ENCODE peak calls at places on chromosome 10, in seven cellular contexts. E, R, A, O, M, C and J are unnamed samples.

GRCh38 chr10:90007226-90007625 is 305.8 kb downstream of the KIF20B start:
- DNase-seq in C (no peak), M (no peak), O (no peak), E (no peak), A (no peak), R (no peak), J (no peak)

GRCh38 chr10:46227571-46228075 is 59.2 kb upstream of the ANTXRL start:
- DNase-seq in C (no peak), M (no peak), O (no peak), R (peak), A (no peak), E (peak), J (no peak)

GRCh38 chr10:46787321-46787615 is 124.0 kb upstream of the PTPN20 start:
- DNase-seq in M (peak), A (no peak), C (no peak), R (peak), O (peak), E (no peak), J (no peak)

GRCh38 chr10:67697646-67698245 is 1.8 kb upstream of the CTNNA3 start:
- DNase-seq in A (peak), O (peak), R (peak), E (no peak), C (peak), M (no peak), J (peak)

GRCh38 chr10:11145498-11145855 is 127.8 kb downstream of the CELF2 start:
- DNase-seq in O (no peak), A (no peak), C (no peak), R (peak), M (no peak), E (no peak), J (no peak)

GRCh38 chr10:60006046-60006445 is 99.7 kb upstream of the CCDC6 start:
- DNase-seq in A (no peak), M (no peak), O (no peak), C (no peak), R (no peak), E (no peak), J (no peak)

GRCh38 chr10:59752278-59752940 is 846 bp downstream of the MRLN start:
- DNase-seq in M (no peak), E (no peak), A (no peak), C (no peak), R (no peak), O (no peak), J (no peak)

GRCh38 chr10:101902032-101902799 is 58.6 kb upstream of the KCNIP2 start:
- DNase-seq in A (no peak), C (peak), O (peak), E (no peak), R (no peak), M (no peak), J (no peak)

GRCh38 chr10:8044908-8045727 is 9.4 kb upstream of the GATA3 start:
- DNase-seq in M (no peak), O (no peak), C (no peak), R (peak), E (peak), A (no peak), J (peak)

GRCh38 chr10:114905450-114905849 is 32.5 kb upstream of the TRUB1 start:
- DNase-seq in M (no peak), A (no peak), O (no peak), C (no peak), E (no peak), R (no peak), J (no peak)

GRCh38 chr10:61051356-61051755 is 107.4 kb upstream of the RHOBTB1 start:
- DNase-seq in C (no peak), M (no peak), A (no peak), O (no peak), E (no peak), R (no peak), J (no peak)

GRCh38 chr10:28798964-28799363 is 121.6 kb downstream of the BAMBI start:
- DNase-seq in R (no peak), O (no peak), E (no peak), M (no peak), C (no peak), A (no peak), J (no peak)

GRCh38 chr10:132257271-132257670 is 50.5 kb downstream of the STK32C start:
- DNase-seq in M (no peak), C (no peak), E (no peak), A (no peak), R (peak), O (no peak), J (no peak)

GRCh38 chr10:5013385-5013784 is 9.7 kb upstream of the AKR1C2 start:
- DNase-seq in O (no peak), R (no peak), C (no peak), E (no peak), M (no peak), A (no peak), J (no peak)

GRCh38 chr10:33107953-33108352 is 149.9 kb upstream of the ITGB1 start:
- DNase-seq in C (no peak), E (no peak), A (no peak), O (no peak), R (no peak), M (no peak), J (no peak)

GRCh38 chr10:100744980-100745881 is at the start of gene PAX2:
- DNase-seq in R (no peak), O (no peak), M (no peak), E (peak), C (no peak), A (no peak), J (no peak)

GRCh38 chr10:26479766-26480492 is 41.8 kb downstream of the APBB1IP start:
- DNase-seq in M (no peak), C (no peak), R (peak), E (no peak), O (no peak), A (no peak), J (no peak)

GRCh38 chr10:65518379-65518778 is 1407.5 kb upstream of the LRRTM3 start:
- DNase-seq in C (no peak), M (no peak), A (no peak), O (no peak), R (no peak), E (peak), J (no peak)

GRCh38 chr10:124611738-124612137 is 132.4 kb downstream of the FAM53B start:
- DNase-seq in E (no peak), M (no peak), A (no peak), O (no peak), R (peak), C (no peak), J (no peak)

GRCh38 chr10:129853236-129853946 is 110.7 kb downstream of the EBF3 start:
- DNase-seq in R (peak), A (no peak), O (no peak), E (peak), C (no peak), M (no peak), J (no peak)

GRCh38 chr10:103712898-103713498 is 142.4 kb downstream of the SH3PXD2A start:
- DNase-seq in C (peak), R (peak), A (peak), O (peak), M (peak), E (peak), J (peak)

GRCh38 chr10:103238506-103239252 is 7.0 kb upstream of the RPEL1 start:
- DNase-seq in E (peak), O (no peak), M (no peak), A (peak), C (no peak), R (no peak), J (no peak)

GRCh38 chr10:31769564-31769963 is 159.1 kb downstream of the ARHGAP12 start:
- DNase-seq in E (no peak), C (no peak), O (no peak), A (no peak), R (no peak), M (no peak), J (no peak)

GRCh38 chr10:116891208-116891607 is 41.9 kb downstream of the ENO4 start:
- DNase-seq in R (peak), A (peak), E (no peak), O (peak), M (peak), C (peak), J (no peak)

GRCh38 chr10:120735773-120736371 is 115.3 kb upstream of the WDR11 start:
- DNase-seq in M (no peak), O (peak), E (no peak), A (no peak), R (peak), C (peak), J (no peak)